ENCODE peak calls at places on chromosomes 7 and 10, in nine cellular contexts. G, N, O, F, B, X, R, L and A are unnamed samples.

GRCh38 chr7:90923576-90923975 is 327.5 kb downstream of the CDK14 start:
- DNase-seq in G (no peak), O (no peak), L (no peak), R (no peak), N (no peak), B (no peak), X (no peak), F (no peak), A (no peak)

GRCh38 chr7:37440738-37441404 is 7.8 kb downstream of the ELMO1 start:
- DNase-seq in G (no peak), O (no peak), L (no peak), F (no peak), R (no peak), B (no peak), N (no peak), X (no peak), A (no peak)

GRCh38 chr7:142645777-142646176 is 103.5 kb upstream of the PRSS1 start:
- DNase-seq in G (no peak), O (no peak), X (no peak), B (no peak), N (no peak), L (peak; percentile 33), R (no peak), F (no peak), A (no peak)

GRCh38 chr7:94630855-94631254 is 25.1 kb downstream of the SGCE start:
- DNase-seq in L (no peak), O (no peak), X (no peak), N (no peak), B (no peak), R (no peak), F (no peak), G (no peak), A (no peak)

GRCh38 chr10:131646551-131647525 is 254.0 kb upstream of the PPP2R2D start:
- DNase-seq in R (no peak), O (no peak), X (peak; percentile 89), N (no peak), B (no peak), L (no peak), F (no peak), G (no peak), A (no peak)

GRCh38 chr10:132788180-132788830 is 2.4 kb upstream of the NKX6-2 start:
- DNase-seq in F (peak; percentile 8), B (no peak), X (no peak), O (peak; percentile 31), L (no peak), G (peak; percentile 79), N (no peak), R (no peak), A (no peak)

GRCh38 chr10:48496831-48497792 is 107.8 kb downstream of the ARHGAP22 start:
- DNase-seq in N (peak; percentile 35), F (peak; percentile 73), B (no peak), G (peak; percentile 76), L (no peak), X (no peak), R (no peak), O (peak; percentile 90), A (no peak)

GRCh38 chr7:138468244-138469123 is 8.4 kb downstream of the TRIM24 start:
- DNase-seq in O (no peak), B (no peak), F (no peak), R (no peak), N (no peak), L (peak; percentile 20), X (no peak), G (peak; percentile 22), A (no peak)

GRCh38 chr10:114518401-114519305 is 114.4 kb upstream of the AFAP1L2 start:
- DNase-seq in L (peak; percentile 13), N (no peak), R (no peak), O (no peak), F (no peak), B (peak; percentile 73), X (no peak), G (no peak), A (no peak)

GRCh38 chr7:142100634-142101033 is 10.9 kb upstream of the MGAM2 start:
- DNase-seq in R (no peak), B (no peak), F (no peak), L (no peak), O (no peak), G (no peak), N (no peak), X (no peak), A (no peak)

GRCh38 chr7:80722596-80723141 is 84.2 kb downstream of the CD36 start:
- DNase-seq in N (peak; percentile 83), G (peak; percentile 84), X (peak; percentile 48), B (peak; percentile 100), O (peak; percentile 100), F (peak; percentile 100), R (no peak), L (no peak), A (no peak)

GRCh38 chr10:124250506-124250905 is 157.1 kb upstream of the CHST15 start:
- DNase-seq in F (no peak), X (peak; percentile 20), G (no peak), O (no peak), B (no peak), L (no peak), N (no peak), R (no peak), A (no peak)

GRCh38 chr7:3039787-3040186 is 3.9 kb downstream of the CARD11 start:
- DNase-seq in R (no peak), L (no peak), N (no peak), B (no peak), F (no peak), G (no peak), X (no peak), O (no peak), A (no peak)

GRCh38 chr7:149245744-149246143 is 6.3 kb downstream of the ZNF212 start:
- DNase-seq in O (no peak), L (no peak), G (no peak), R (no peak), F (no peak), N (no peak), B (no peak), X (no peak), A (no peak)

GRCh38 chr10:42973870-42974692 is 102.8 kb upstream of the RET start:
- DNase-seq in F (no peak), N (no peak), B (no peak), X (peak; percentile 37), R (no peak), L (no peak), O (no peak), G (no peak), A (no peak)

GRCh38 chr10:48523820-48524758 is 80.8 kb downstream of the ARHGAP22 start:
- DNase-seq in N (no peak), G (peak; percentile 61), L (peak; percentile 11), X (no peak), R (no peak), O (peak; percentile 38), B (no peak), F (peak; percentile 26), A (no peak)

GRCh38 chr7:44767912-44768662 is 19.4 kb downstream of the ZMIZ2 start:
- DNase-seq in B (no peak), O (peak; percentile 25), L (peak; percentile 80), F (peak; percentile 54), N (peak; percentile 73), G (no peak), X (no peak), R (no peak), A (no peak)

GRCh38 chr7:42099837-42100508 is 137.0 kb downstream of the GLI3 start:
- DNase-seq in X (no peak), F (peak; percentile 37), O (no peak), N (no peak), G (no peak), R (no peak), B (no peak), L (no peak), A (no peak)

GRCh38 chr10:108307925-108308312 is 1143.4 kb upstream of the SORCS1 start:
- DNase-seq in X (no peak), B (no peak), O (no peak), R (no peak), F (no peak), N (no peak), G (no peak), L (no peak), A (no peak)

GRCh38 chr10:8088504-8088903 is 34.0 kb downstream of the GATA3 start:
- DNase-seq in L (no peak), X (no peak), F (no peak), N (no peak), B (no peak), R (peak; percentile 9), O (no peak), G (no peak), A (peak; percentile 16)

GRCh38 chr7:5467645-5468044 is 44.0 kb upstream of the TNRC18 start:
- DNase-seq in O (no peak), F (no peak), R (no peak), B (no peak), G (no peak), N (no peak), X (no peak), L (no peak), A (no peak)

GRCh38 chr10:42783181-42783549 is 570 bp downstream of the BMS1 start:
- DNase-seq in G (peak; percentile 26), L (peak; percentile 85), R (no peak), B (no peak), N (peak; percentile 9), O (peak; percentile 72), F (peak; percentile 41), X (no peak), A (no peak)

GRCh38 chr10:129971381-129972144 is 7.5 kb upstream of the EBF3 start:
- DNase-seq in F (peak; percentile 51), X (peak; percentile 70), O (peak; percentile 52), G (peak; percentile 92), B (no peak), N (no peak), L (peak; percentile 5), R (no peak), A (no peak)

GRCh38 chr7:44881610-44882009 is 3.7 kb downstream of the PURB start:
- DNase-seq in N (no peak), L (peak; percentile 13), G (peak; percentile 52), O (peak; percentile 85), F (peak; percentile 61), B (no peak), R (no peak), X (no peak), A (no peak)

GRCh38 chr7:50565977-50566376 is 772 bp upstream of the DDC start:
- DNase-seq in R (no peak), G (no peak), N (no peak), X (no peak), L (no peak), O (no peak), F (no peak), B (no peak), A (no peak)

GRCh38 chr7:92135490-92135889 is 1.2 kb upstream of the CYP51A1 start:
- DNase-seq in B (no peak), X (no peak), L (no peak), O (no peak), G (no peak), F (no peak), R (no peak), N (no peak), A (no peak)

GRCh38 chr10:6579904-6580278 is at the start of gene PRKCQ:
- DNase-seq in X (peak; percentile 51), G (no peak), L (no peak), B (no peak), R (no peak), O (peak; percentile 27), F (peak; percentile 10), N (no peak), A (no peak)

GRCh38 chr10:110864662-110865140 is 7.0 kb upstream of the PDCD4 start:
- DNase-seq in G (no peak), N (no peak), R (no peak), O (peak; percentile 20), L (no peak), X (no peak), F (no peak), B (no peak), A (peak; percentile 22)

GRCh38 chr10:64394744-64395143 is 873.5 kb downstream of the REEP3 start:
- DNase-seq in O (peak; percentile 73), N (no peak), L (no peak), G (no peak), F (peak; percentile 39), R (no peak), B (no peak), X (no peak), A (no peak)

GRCh38 chr7:150383710-150384397 is 4.7 kb downstream of the ZNF775 start:
- DNase-seq in L (peak; percentile 74), F (no peak), R (no peak), G (no peak), X (no peak), B (no peak), N (no peak), O (no peak), A (no peak)

GRCh38 chr7:77415474-77415821 is 701 bp downstream of the GSAP start:
- DNase-seq in L (no peak), R (peak; percentile 4), O (no peak), G (no peak), B (no peak), X (peak; percentile 57), N (no peak), F (no peak), A (peak; percentile 9)